ENCODE peak calls at places on chromosome 3, in seven cellular contexts. Y is germinal center; W is naive thymus-derived CD4-positive, alpha-beta T cell; G is foreskin fibroblast; Z is H9; S is midbrain; L is HS-27A. U is an unnamed sample.

GRCh38 chr3:144294659-144295538 is 323.3 kb downstream of the DIPK2A start:
- DNase-seq in Y (no peak), W (no peak), Z (no peak), S (peak; percentile 8), L (no peak), G (no peak), U (no peak)

GRCh38 chr3:138084196-138084595 is 31.2 kb downstream of the DZIP1L start:
- DNase-seq in Y (no peak), W (no peak), G (no peak), L (no peak), Z (no peak), S (no peak), U (no peak)

GRCh38 chr3:39295184-39295775 is 15.4 kb upstream of the CX3CR1 start:
- DNase-seq in Y (no peak), L (no peak), S (no peak), Z (no peak), G (no peak), W (no peak), U (no peak)

GRCh38 chr3:186281172-186281571 is 80.9 kb downstream of the DGKG start:
- DNase-seq in W (no peak), L (no peak), G (peak; percentile 66), Z (no peak), Y (no peak), S (no peak), U (peak; percentile 88)

GRCh38 chr3:30667250-30667585 is 60.8 kb downstream of the TGFBR2 start:
- DNase-seq in Z (peak; percentile 71), L (no peak), S (no peak), Y (no peak), G (no peak), W (peak; percentile 62), U (no peak)

GRCh38 chr3:5427021-5427420 is 239.5 kb downstream of the EDEM1 start:
- DNase-seq in Z (no peak), G (no peak), S (no peak), L (no peak), Y (no peak), W (no peak), U (no peak)

GRCh38 chr3:153026026-153026425 is 136.0 kb upstream of the RAP2B start:
- DNase-seq in G (peak; percentile 17), L (no peak), Z (no peak), S (peak; percentile 4), Y (no peak), W (peak; percentile 19), U (peak; percentile 52)

GRCh38 chr3:51549311-51549710 is 10.8 kb downstream of the RAD54L2 start:
- DNase-seq in L (no peak), S (no peak), Z (no peak), Y (no peak), W (no peak), G (no peak), U (no peak)

GRCh38 chr3:119304201-119304713 is 10.1 kb downstream of the ARHGAP31 start:
- DNase-seq in W (no peak), L (peak; percentile 82), Y (no peak), S (no peak), Z (no peak), G (no peak), U (peak; percentile 73)

GRCh38 chr3:123194552-123194951 is 7.2 kb upstream of the SEC22A start:
- DNase-seq in Z (peak; percentile 94), G (peak; percentile 4), Y (no peak), W (no peak), S (peak; percentile 3), L (no peak), U (peak; percentile 19)